ENCODE peak calls at places on chromosome 17, in six cellular contexts. G is IMR-90; V is T-helper 1 cell; J is NCI-H1092; X is central memory CD4-positive, alpha-beta T cell; Q is EL. B is an unnamed sample.
A peak's percentile ranks its signal among the peaks of the same experiment; 100 is the strongest.

GRCh38 chr17:32862940-32863339 is 14.0 kb downstream of the MYO1D start:
- DNase-seq in G (no peak), V (no peak), J (no peak), X (no peak), Q (no peak), B (no peak)

GRCh38 chr17:36863131-36863530 is 74.1 kb upstream of the LHX1 start:
- DNase-seq in G (no peak), V (no peak), J (no peak), X (no peak), Q (no peak), B (no peak)

GRCh38 chr17:2190014-2190413 is 113.6 kb downstream of the SMG6 start:
- DNase-seq in G (no peak), V (no peak), J (no peak), X (no peak), Q (no peak), B (no peak)

GRCh38 chr17:73430848-73431247 is 119.0 kb upstream of the CDC42EP4 start:
- DNase-seq in G (no peak), V (no peak), J (peak; percentile 56), X (no peak), Q (no peak), B (no peak)

GRCh38 chr17:18966831-18967624 is 15.1 kb downstream of the SLC5A10 start:
- DNase-seq in G (peak; percentile 52), V (no peak), J (peak; percentile 28), X (no peak), Q (no peak), B (no peak)

GRCh38 chr17:78341559-78342437 is 18.1 kb downstream of the SOCS3 start:
- DNase-seq in G (peak; percentile 74), V (no peak), J (no peak), X (no peak), Q (peak; percentile 83), B (no peak)

GRCh38 chr17:11747441-11747840 is 149.2 kb downstream of the DNAH9 start:
- DNase-seq in G (no peak), V (no peak), J (no peak), X (no peak), Q (no peak), B (no peak)

GRCh38 chr17:3815122-3815521 is 14.1 kb upstream of the ITGAE start:
- DNase-seq in G (no peak), V (no peak), J (no peak), X (no peak), Q (no peak), B (no peak)

GRCh38 chr17:4199818-4200402 is 56.9 kb downstream of the CYB5D2 start:
- DNase-seq in G (peak; percentile 42), V (no peak), J (peak; percentile 2), X (peak; percentile 21), Q (peak; percentile 45), B (peak; percentile 64)